ENCODE peak calls at places on chromosomes 2 and 18, in seven cellular contexts. I, C, T, K, O, P and R are unnamed samples. For H3K4me1, the result is how much of the 10 kb centered on the place peaks cover.

GRCh38 chr2:201955231-201955630 is 78.4 kb upstream of the FZD7 start:
- DNase-seq in C (no peak), I (no peak), K (no peak), T (no peak), O (no peak), P (no peak), R (no peak)

GRCh38 chr18:40984856-40985255 is 970.2 kb upstream of the PIK3C3 start:
- DNase-seq in I (no peak), T (no peak), P (no peak), O (no peak), K (no peak), C (no peak), R (no peak)

GRCh38 chr2:172434821-172435607 is 7.6 kb downstream of the ITGA6 start:
- DNase-seq in I (no peak), T (no peak), K (no peak), O (no peak), P (peak), C (no peak), R (peak)

GRCh38 chr2:39665811-39666488 is at the start of gene TMEM178A:
- DNase-seq in I (no peak), P (no peak), O (peak), K (peak), C (no peak), T (no peak), R (no peak)

GRCh38 chr18:51164327-51165290 is 32.9 kb downstream of the MEX3C start:
- DNase-seq in T (no peak), K (no peak), P (no peak), C (no peak), O (no peak), I (no peak), R (no peak)

GRCh38 chr2:159185401-159186130 is 100.9 kb downstream of the WDSUB1 start:
- DNase-seq in C (no peak), K (peak), O (no peak), I (no peak), P (no peak), T (no peak), R (no peak)

GRCh38 chr2:208040199-208041171 is 15.2 kb upstream of the PLEKHM3 start:
- DNase-seq in P (peak), C (peak), K (peak), O (peak), T (peak), I (peak), R (peak)

GRCh38 chr2:9771481-9772017 is 71.7 kb upstream of the TAF1B start:
- DNase-seq in P (no peak), K (peak), O (no peak), I (no peak), C (no peak), T (peak), R (peak)

GRCh38 chr2:31193806-31194205 is 23.5 kb downstream of the CAPN14 start:
- DNase-seq in C (no peak), I (no peak), K (no peak), O (no peak), P (no peak), T (no peak), R (no peak)

GRCh38 chr2:240167588-240167880 is 27.1 kb upstream of the OTOS start:
- DNase-seq in O (no peak), C (no peak), P (no peak), T (no peak), K (no peak), I (peak), R (no peak)

GRCh38 chr18:51108330-51108729 is 78.3 kb downstream of the SMAD4 start:
- DNase-seq in I (no peak), C (no peak), P (no peak), O (no peak), T (no peak), K (no peak), R (no peak)

GRCh38 chr2:158013791-158014190 is 87.9 kb upstream of the UPP2 start:
- DNase-seq in O (no peak), I (no peak), C (no peak), P (no peak), K (peak), T (no peak), R (no peak)

GRCh38 chr18:8742382-8743361 is 37.3 kb downstream of the MTCL1 start:
- DNase-seq in K (no peak), I (no peak), T (no peak), C (no peak), P (no peak), O (no peak), R (no peak)

GRCh38 chr2:219886615-219887014 is 259.2 kb downstream of the SLC4A3 start:
- DNase-seq in T (no peak), C (no peak), P (no peak), O (no peak), K (no peak), I (no peak), R (peak)
- TF ChIP-seq CTCF in T (no peak), C (no peak), P (no peak), O (no peak), K (no peak), I (no peak), R (no peak)

GRCh38 chr2:189152476-189152875 is 27.1 kb downstream of the COL5A2 start:
- DNase-seq in O (peak), P (no peak), K (no peak), C (no peak), T (no peak), I (no peak), R (no peak)
- H3K4me1 ChIP-seq in O (under half), P (under half), K (under half), C (under half), T (under half), I (under half), R (under half)

GRCh38 chr2:216653931-216654365 is 20.7 kb downstream of the IGFBP2 start:
- DNase-seq in T (no peak), C (no peak), P (no peak), O (no peak), K (peak), I (no peak), R (no peak)
- H3K27ac ChIP-seq in T (no peak), C (no peak), P (no peak), O (no peak), K (peak), I (no peak), R (no peak)

DNA sequence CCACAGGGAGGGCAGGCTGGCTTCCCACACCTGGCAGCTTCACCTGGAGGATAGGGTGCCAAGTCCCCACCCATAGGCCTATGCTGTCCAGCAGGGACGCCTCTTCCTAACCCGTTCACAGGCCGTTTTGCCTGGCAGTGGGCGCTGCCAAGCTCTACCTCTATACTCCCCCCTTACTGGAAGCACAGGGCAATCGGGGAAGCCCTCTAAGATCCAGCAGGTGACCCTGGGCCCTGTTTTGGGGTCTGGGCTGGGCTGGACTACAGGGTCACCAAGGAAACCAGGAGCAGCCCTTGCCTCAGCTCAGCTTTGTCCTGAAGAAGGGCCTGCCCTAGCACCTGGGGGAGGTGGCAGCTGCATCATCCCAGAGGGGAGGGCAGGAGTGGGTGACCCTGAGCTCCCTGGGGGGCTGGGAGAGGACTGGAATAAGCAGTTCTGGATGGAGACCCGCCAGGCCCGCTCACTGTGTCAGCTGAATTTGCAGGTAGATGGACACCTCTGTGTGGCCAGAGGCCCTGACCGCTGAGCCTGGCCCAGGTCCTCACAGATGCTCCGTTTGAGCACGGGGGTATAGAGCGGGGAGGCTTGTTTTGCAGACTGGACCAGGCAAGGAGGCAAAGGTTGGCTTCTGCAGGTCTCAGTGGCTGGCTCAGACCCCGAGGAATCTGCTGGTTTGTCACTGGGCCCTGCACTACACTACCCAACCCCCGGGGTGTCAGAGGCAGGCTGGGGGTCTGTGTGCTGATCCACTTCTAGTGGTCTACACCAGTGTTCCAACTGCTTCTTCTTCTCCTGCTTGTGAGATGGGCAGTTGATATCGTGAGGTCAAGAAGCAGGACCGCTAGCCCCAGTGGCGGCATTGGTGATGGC is 163.1 kb downstream of the ASB1 start:
- DNase-seq in I (no peak), K (peak), T (no peak), C (no peak), P (no peak), O (no peak), R (no peak)
- TF ChIP-seq CTCF in I (no peak), K (no peak), T (no peak), C (no peak), P (no peak), O (no peak), R (no peak)

GRCh38 chr18:657311-657997 is at the start of gene TYMS:
- DNase-seq in I (peak), K (peak), O (peak), C (peak), P (peak), T (no peak), R (peak)
- H3K4me1 ChIP-seq in I (under half), K (under half), O (under half), C (under half), P (under half), T (under half), R (under half)

DNA sequence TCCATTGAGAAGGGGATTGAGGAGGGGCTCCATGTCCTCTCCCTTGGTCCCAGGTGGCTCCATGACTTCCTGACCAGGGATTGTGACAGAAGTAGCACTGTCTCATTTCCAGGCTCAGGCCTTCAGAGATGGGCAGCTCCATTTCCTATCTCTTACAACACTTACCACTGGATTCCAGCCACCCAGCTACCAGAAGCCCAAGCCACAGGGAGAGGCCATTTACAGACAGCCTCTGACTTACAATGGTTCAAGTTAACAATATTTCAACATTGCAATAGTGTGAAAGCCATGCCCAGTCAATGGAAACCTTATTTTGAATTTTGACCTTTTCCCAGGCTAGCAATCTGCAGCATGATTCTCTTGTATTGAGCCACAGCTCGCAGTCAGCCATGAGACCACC is 164.9 kb upstream of the AGAP1 start:
- DNase-seq in C (no peak), T (no peak), O (no peak), K (no peak), I (no peak), P (no peak), R (no peak)
- H3K27ac ChIP-seq in C (no peak), T (no peak), O (no peak), K (no peak), I (no peak), P (no peak), R (no peak)

DNA sequence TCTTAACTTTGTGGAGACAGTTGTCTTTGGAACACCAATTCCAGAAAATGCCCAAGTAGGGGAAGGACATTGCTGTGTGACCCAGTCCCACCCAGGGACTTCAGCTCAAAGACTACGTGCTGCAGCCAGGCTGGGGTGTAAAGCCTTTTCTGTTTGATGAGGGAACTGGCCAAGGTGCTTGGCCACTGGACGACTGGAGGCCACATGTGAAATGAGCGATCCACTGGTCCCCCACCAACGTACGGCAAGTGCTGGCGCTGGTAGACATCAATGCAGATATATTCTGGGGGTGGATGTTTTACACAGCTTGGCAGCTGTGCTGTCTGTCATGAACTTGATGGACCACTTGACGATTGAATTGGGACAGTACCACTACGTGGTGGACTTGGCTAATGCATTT is 582.5 kb upstream of the HNMT start:
- DNase-seq in O (no peak), T (no peak), I (no peak), C (no peak), P (no peak), K (no peak), R (no peak)
- TF ChIP-seq CTCF in O (no peak), T (no peak), I (no peak), C (no peak), P (no peak), K (no peak), R (no peak)